ENCODE peak calls at places on chromosome 1, in nine cellular contexts. N, U, I, W, R, F, B, M and G are unnamed samples.
A peak's percentile ranks its signal among the peaks of the same experiment; 100 is the strongest.

GRCh38 chr1:161676441-161676840 is 13.5 kb downstream of the FCGR2B start:
- DNase-seq in N (no peak), U (no peak), I (no peak), W (no peak), R (no peak), F (no peak), B (no peak), M (no peak), G (no peak)

GRCh38 chr1:50420689-50421365 is 2.4 kb downstream of the DMRTA2 start:
- DNase-seq in N (no peak), U (no peak), I (no peak), W (peak; percentile 88), R (no peak), F (no peak), B (no peak), M (peak; percentile 40), G (no peak)

GRCh38 chr1:220485131-220485530 is 42.8 kb upstream of the MARK1 start:
- DNase-seq in N (no peak), U (no peak), I (no peak), W (no peak), R (no peak), F (peak; percentile 26), B (no peak), M (no peak), G (no peak)

GRCh38 chr1:26126321-26127084 is 14.9 kb downstream of the PDIK1L start:
- DNase-seq in N (no peak), U (peak; percentile 80), I (peak; percentile 58), W (no peak), R (peak; percentile 90), F (peak; percentile 93), B (peak; percentile 78), M (no peak), G (no peak)

GRCh38 chr1:61132176-61133047 is 50.1 kb downstream of the NFIA start:
- DNase-seq in N (no peak), U (no peak), I (no peak), W (peak; percentile 47), R (no peak), F (no peak), B (no peak), M (no peak), G (no peak)

GRCh38 chr1:237938553-237938952 is 47.8 kb upstream of the ZP4 start:
- DNase-seq in N (no peak), U (no peak), I (no peak), W (no peak), R (no peak), F (no peak), B (no peak), M (no peak), G (no peak)

GRCh38 chr1:106022312-106022902 is 1034.1 kb upstream of the PRMT6 start:
- DNase-seq in N (no peak), U (no peak), I (no peak), W (no peak), R (no peak), F (no peak), B (no peak), M (no peak), G (no peak)

GRCh38 chr1:100896481-100896982 is 642 bp downstream of the SLC30A7 start:
- DNase-seq in N (no peak), U (peak; percentile 84), I (peak; percentile 58), W (peak; percentile 14), R (peak; percentile 77), F (peak; percentile 42), B (peak; percentile 59), M (no peak), G (no peak)

GRCh38 chr1:85135456-85135798 is 65.4 kb downstream of the SYDE2 start:
- DNase-seq in N (no peak), U (no peak), I (no peak), W (no peak), R (no peak), F (no peak), B (no peak), M (no peak), G (no peak)

GRCh38 chr1:183885142-183885735 is 80.3 kb downstream of the RGL1 start:
- DNase-seq in N (no peak), U (no peak), I (no peak), W (no peak), R (no peak), F (peak; percentile 9), B (no peak), M (no peak), G (no peak)

GRCh38 chr1:242828828-242829227 is 304.3 kb upstream of the PLD5 start:
- DNase-seq in N (no peak), U (no peak), I (no peak), W (peak; percentile 74), R (no peak), F (no peak), B (no peak), M (peak; percentile 66), G (no peak)
- H3K4me3 ChIP-seq in N (no peak overlapping the region), U (no peak overlapping the region), I (no peak overlapping the region), W (no peak overlapping the region), R (no peak overlapping the region), F (no peak overlapping the region), B (no peak overlapping the region), M (no peak overlapping the region), G (no peak overlapping the region)

GRCh38 chr1:147084273-147085096 is 87.8 kb downstream of the PRKAB2 start:
- DNase-seq in N (peak; percentile 50), U (peak; percentile 85), I (peak; percentile 58), W (peak; percentile 85), R (peak; percentile 84), F (peak; percentile 84), B (peak; percentile 28), M (peak; percentile 71), G (peak; percentile 77)
- H3K27me3 ChIP-seq in N (no peaks in the 10 kb centered on the region), U (peaks cover 34% of the 10 kb centered on the region), I (peaks cover 22% of the 10 kb centered on the region), W (peaks cover 52% of the 10 kb centered on the region), R (peaks cover 18% of the 10 kb centered on the region), F (peaks cover 16% of the 10 kb centered on the region), B (no peaks in the 10 kb centered on the region), M (peaks cover 16% of the 10 kb centered on the region), G (no peaks in the 10 kb centered on the region)

GRCh38 chr1:77983997-77984355 is 5.1 kb upstream of the FUBP1 start:
- DNase-seq in N (no peak), U (no peak), I (no peak), W (peak; percentile 44), R (no peak), F (no peak), B (no peak), M (peak; percentile 60), G (no peak)
- H3K4me1 ChIP-seq in N (peaks cover 1% of the 10 kb centered on the region), U (peaks cover 11% of the 10 kb centered on the region), I (peaks cover 12% of the 10 kb centered on the region), W (peaks cover 51% of the 10 kb centered on the region), R (peaks cover 19% of the 10 kb centered on the region), F (no peaks in the 10 kb centered on the region), B (peaks cover 7% of the 10 kb centered on the region), M (peaks cover 13% of the 10 kb centered on the region), G (peaks cover 2% of the 10 kb centered on the region)

DNA sequence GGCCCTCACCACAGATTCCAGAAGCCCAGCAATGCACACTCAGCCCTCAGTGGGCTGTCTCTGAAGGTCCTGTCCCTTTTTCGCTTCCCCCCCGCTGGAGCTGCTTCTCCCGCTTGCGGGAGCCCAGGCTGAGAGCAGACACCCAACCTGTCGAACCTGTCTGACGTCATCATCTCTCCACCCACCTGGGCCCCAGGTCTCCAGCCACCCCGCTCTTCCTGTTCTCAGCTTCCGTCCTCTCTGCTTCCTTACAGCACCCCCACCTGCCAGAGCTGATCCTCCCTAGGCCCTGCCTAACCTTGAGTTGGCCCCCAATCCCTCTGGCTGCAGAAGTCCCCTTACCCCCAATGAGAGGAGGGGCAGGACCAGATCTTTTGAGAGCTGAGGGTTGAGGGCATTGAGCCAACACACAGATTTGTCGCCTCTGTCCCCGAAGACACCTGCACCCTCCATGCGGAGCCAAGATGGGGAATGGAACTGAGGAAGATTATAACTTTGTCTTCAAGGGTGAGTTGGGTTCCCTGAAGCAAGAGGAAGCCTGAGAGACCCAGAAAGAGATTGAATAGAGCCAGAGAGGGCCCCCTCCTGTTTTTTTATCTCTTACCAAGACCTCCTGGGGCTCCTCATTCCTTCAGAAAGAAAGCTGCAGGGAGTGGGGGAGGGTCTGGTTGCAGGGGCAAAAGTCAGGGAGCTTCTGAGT is at the start of gene RAB25:
- DNase-seq in N (no peak), U (no peak), I (no peak), W (peak; percentile 64), R (no peak), F (no peak), B (no peak), M (no peak), G (no peak)
- H3K4me3 ChIP-seq in N (no peak within 1 kb of the TSS), U (no peak within 1 kb of the TSS), I (no peak within 1 kb of the TSS), W (peak within 1 kb of the TSS; percentile 35), R (no peak within 1 kb of the TSS), F (no peak within 1 kb of the TSS), B (no peak within 1 kb of the TSS), M (no peak within 1 kb of the TSS), G (no peak within 1 kb of the TSS)

GRCh38 chr1:32538887-32539583 is at the start of gene ZBTB8A:
- DNase-seq in N (peak; percentile 63), U (no peak), I (no peak), W (no peak), R (no peak), F (peak; percentile 48), B (no peak), M (peak; percentile 44), G (peak; percentile 38)
- H3K27me3 ChIP-seq in N (no peaks in the 10 kb centered on the region), U (peaks cover 20% of the 10 kb centered on the region), I (peaks cover 15% of the 10 kb centered on the region), W (peaks cover 14% of the 10 kb centered on the region), R (peaks cover 22% of the 10 kb centered on the region), F (peaks cover 6% of the 10 kb centered on the region), B (peaks cover 17% of the 10 kb centered on the region), M (no peaks in the 10 kb centered on the region), G (no peaks in the 10 kb centered on the region)

DNA sequence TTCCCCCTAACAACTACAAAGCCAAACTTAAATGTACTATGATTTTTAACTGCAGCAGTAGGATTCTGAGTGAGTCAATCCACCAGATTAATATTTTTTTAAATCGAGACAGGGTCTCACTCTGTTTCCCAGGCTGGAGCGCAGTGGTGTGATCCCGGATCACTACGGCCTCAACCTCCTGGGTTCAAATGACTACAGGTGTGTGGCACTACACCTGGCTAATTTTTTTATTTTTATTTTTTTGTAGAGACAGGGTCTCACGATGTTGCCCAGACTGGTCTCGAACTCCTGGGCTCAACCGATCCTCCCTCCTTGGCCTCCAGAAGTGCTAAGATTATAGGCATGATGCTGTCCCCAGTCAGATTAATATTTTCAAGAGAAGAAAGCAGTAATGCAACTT is 88.1 kb downstream of the SLC45A1 start:
- DNase-seq in N (no peak), U (no peak), I (no peak), W (no peak), R (no peak), F (no peak), B (no peak), M (no peak), G (no peak)
- H3K4me1 ChIP-seq in N (peaks cover 27% of the 10 kb centered on the region), U (peaks cover 43% of the 10 kb centered on the region), I (peaks cover 34% of the 10 kb centered on the region), W (peaks cover 38% of the 10 kb centered on the region), R (peaks cover 69% of the 10 kb centered on the region), F (no peaks in the 10 kb centered on the region), B (peaks cover 25% of the 10 kb centered on the region), M (peaks cover 23% of the 10 kb centered on the region), G (peaks cover 27% of the 10 kb centered on the region)

GRCh38 chr1:243473281-243474210 is 217.7 kb downstream of the SDCCAG8 start:
- DNase-seq in N (no peak), U (no peak), I (no peak), W (no peak), R (no peak), F (no peak), B (no peak), M (no peak), G (no peak)
- H3K4me3 ChIP-seq in N (peak overlapping the region; percentile 31), U (no peak overlapping the region), I (peak overlapping the region; percentile 10), W (no peak overlapping the region), R (no peak overlapping the region), F (no peak overlapping the region), B (peak overlapping the region; percentile 8), M (no peak overlapping the region), G (peak overlapping the region; percentile 73)